ENCODE peak calls at places on chromosomes 1 and 21, in five cellular contexts. A is HL-60, S is GM23338, P is psoas muscle, R is upper lobe of right lung. L is an unnamed sample.

GRCh38 chr21:46393941-46394818 is 64.5 kb upstream of the DIP2A start:
- DNase-seq in A (no peak), S (no peak), P (peak; percentile 51), R (no peak), L (no peak)

GRCh38 chr21:34367320-34367935 is 3.6 kb downstream of the KCNE2 start:
- DNase-seq in A (no peak), S (peak; percentile 90), P (no peak), R (no peak), L (peak; percentile 50)

GRCh38 chr1:63545780-63546179 is 22.5 kb downstream of the EFCAB7 start:
- DNase-seq in A (no peak), S (no peak), P (no peak), R (no peak), L (no peak)

GRCh38 chr1:1782399-1783221 is 4.3 kb upstream of the NADK start:
- DNase-seq in A (no peak), S (peak; percentile 79), P (peak; percentile 79), R (peak; percentile 88), L (peak; percentile 85)

GRCh38 chr21:36753556-36753955 is 54.6 kb downstream of the SIM2 start:
- DNase-seq in A (no peak), S (no peak), P (no peak), R (no peak), L (no peak)

GRCh38 chr1:228765543-228765942 is 30.3 kb downstream of the RHOU start:
- DNase-seq in A (no peak), S (no peak), P (no peak), R (no peak), L (no peak)

GRCh38 chr1:168373869-168374268 is 93.2 kb downstream of the TBX19 start:
- DNase-seq in A (no peak), S (no peak), P (no peak), R (no peak), L (no peak)

GRCh38 chr1:202237052-202237451 is 43.5 kb downstream of the LGR6 start:
- DNase-seq in A (peak; percentile 14), S (peak; percentile 93), P (no peak), R (peak; percentile 65), L (peak; percentile 84)

GRCh38 chr1:53860967-53861411 is 22.9 kb upstream of the NDC1 start:
- DNase-seq in A (peak; percentile 41), S (peak; percentile 88), P (no peak), R (no peak), L (no peak)

GRCh38 chr21:30340714-30341573 is 3.5 kb upstream of the KRTAP27-1 start:
- DNase-seq in A (no peak), S (peak; percentile 71), P (no peak), R (no peak), L (no peak)

GRCh38 chr21:31609081-31609480 is 50.4 kb upstream of the SOD1 start:
- DNase-seq in A (no peak), S (peak; percentile 35), P (no peak), R (no peak), L (no peak)

GRCh38 chr21:33261635-33262034 is 4.5 kb upstream of the IL10RB start:
- DNase-seq in A (peak; percentile 64), S (no peak), P (no peak), R (peak; percentile 73), L (no peak)

GRCh38 chr1:15261155-15262002 is 14.4 kb downstream of the FHAD1 start:
- DNase-seq in A (peak; percentile 53), S (peak; percentile 20), P (no peak), R (peak; percentile 75), L (no peak)

GRCh38 chr1:97136971-97137370 is 415.4 kb downstream of the PTBP2 start:
- DNase-seq in A (no peak), S (no peak), P (no peak), R (no peak), L (no peak)

GRCh38 chr1:145990249-145991097 is 5.9 kb downstream of the TXNIP start:
- DNase-seq in A (no peak), S (peak; percentile 31), P (peak; percentile 81), R (peak; percentile 65), L (peak; percentile 70)
- H3K27ac ChIP-seq in A (no peak overlapping the region), S (peak overlapping the region; percentile 18), P (peak overlapping the region; percentile 98), R (peak overlapping the region; percentile 99), L (no peak overlapping the region)

GRCh38 chr1:213131851-213132655 is 81.0 kb downstream of the RPS6KC1 start:
- DNase-seq in A (no peak), S (no peak), P (no peak), R (no peak), L (no peak)
- TF ChIP-seq CTCF in A (no peak), S (peak; percentile 10), P (no peak), R (no peak), L (no peak)

GRCh38 chr1:157153743-157154142 is 15.5 kb upstream of the ETV3 start:
- DNase-seq in A (no peak), S (no peak), P (no peak), R (no peak), L (no peak)

GRCh38 chr1:157150631-157151030 is 12.4 kb upstream of the ETV3 start:
- DNase-seq in A (no peak), S (no peak), P (no peak), R (no peak), L (no peak)

GRCh38 chr1:157152510-157152909 is 14.3 kb upstream of the ETV3 start:
- DNase-seq in A (no peak), S (no peak), P (no peak), R (no peak), L (no peak)

GRCh38 chr1:157151068-157151467 is 12.9 kb upstream of the ETV3 start:
- DNase-seq in A (no peak), S (no peak), P (no peak), R (no peak), L (no peak)

DNA sequence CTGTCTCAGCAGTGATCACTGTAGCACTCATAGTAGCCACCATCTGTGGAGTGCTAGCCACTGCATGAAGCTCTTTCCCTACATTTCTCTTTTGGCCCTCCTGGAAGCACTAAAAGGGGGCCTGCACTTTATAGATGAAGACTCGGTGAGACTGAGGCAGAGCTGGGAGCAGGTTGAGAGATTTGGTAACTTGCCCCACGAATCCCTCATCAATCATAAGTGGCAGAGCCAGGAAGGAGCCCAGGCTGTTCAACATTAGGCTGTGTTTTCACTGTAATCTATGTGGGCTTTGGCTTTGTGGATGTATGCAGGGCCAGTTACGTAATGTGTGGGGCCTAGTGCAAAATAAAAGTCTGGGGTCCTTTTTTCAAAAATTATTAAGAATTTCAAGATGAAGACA is 13.3 kb upstream of the ETV3 start:
- DNase-seq in A (no peak), S (no peak), P (no peak), R (no peak), L (no peak)
- H3K4me3 ChIP-seq in A (no peak overlapping the region), S (no peak overlapping the region), P (no peak overlapping the region), R (no peak overlapping the region), L (no peak overlapping the region)

DNA sequence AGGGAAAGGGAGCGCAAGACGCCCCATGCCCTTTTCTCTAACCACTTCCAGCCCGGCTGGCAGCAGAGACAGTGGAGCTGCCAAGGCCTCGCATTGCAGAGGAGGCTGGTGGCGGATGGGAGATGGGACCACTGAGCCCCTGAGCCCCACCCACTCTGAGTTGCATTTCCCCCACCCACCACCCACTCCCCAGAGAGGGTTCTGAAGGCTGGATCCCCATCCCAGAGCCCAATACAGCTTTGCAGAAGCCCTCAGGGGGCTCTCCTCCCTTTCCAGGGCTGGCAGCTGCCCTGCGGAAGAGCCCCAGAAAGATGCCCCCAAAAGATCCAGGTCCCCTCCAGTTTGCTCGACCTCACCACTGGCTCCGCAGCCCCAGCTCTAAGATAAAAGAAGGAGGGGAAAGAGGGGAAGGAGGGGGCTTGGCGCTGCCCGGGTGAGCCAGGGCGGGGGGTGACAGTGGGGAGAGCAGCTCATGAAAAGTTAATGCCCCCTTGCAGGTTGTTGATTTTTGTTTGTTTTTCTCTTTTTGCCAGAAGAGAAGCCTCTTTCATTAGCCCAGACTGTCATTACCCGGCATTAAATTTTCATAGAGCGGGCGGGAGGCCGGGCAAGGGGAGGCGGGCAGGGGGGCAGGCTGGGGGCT is 38.4 kb upstream of the CASZ1 start:
- DNase-seq in A (no peak), S (no peak), P (no peak), R (peak; percentile 47), L (no peak)
- H3K27ac ChIP-seq in A (no peak overlapping the region), S (no peak overlapping the region), P (no peak overlapping the region), R (no peak overlapping the region), L (no peak overlapping the region)

GRCh38 chr1:223706077-223706988 is 6.0 kb upstream of the CAPN2 start:
- DNase-seq in A (no peak), S (no peak), P (no peak), R (no peak), L (no peak)

GRCh38 chr1:223708651-223709268 is 3.6 kb upstream of the CAPN2 start:
- DNase-seq in A (no peak), S (no peak), P (no peak), R (no peak), L (no peak)

GRCh38 chr1:223709598-223709997 is 2.7 kb upstream of the CAPN2 start:
- DNase-seq in A (no peak), S (no peak), P (no peak), R (no peak), L (no peak)

GRCh38 chr1:223707270-223708000 is 4.9 kb upstream of the CAPN2 start:
- DNase-seq in A (no peak), S (peak; percentile 35), P (peak; percentile 79), R (peak; percentile 76), L (peak; percentile 91)

DNA sequence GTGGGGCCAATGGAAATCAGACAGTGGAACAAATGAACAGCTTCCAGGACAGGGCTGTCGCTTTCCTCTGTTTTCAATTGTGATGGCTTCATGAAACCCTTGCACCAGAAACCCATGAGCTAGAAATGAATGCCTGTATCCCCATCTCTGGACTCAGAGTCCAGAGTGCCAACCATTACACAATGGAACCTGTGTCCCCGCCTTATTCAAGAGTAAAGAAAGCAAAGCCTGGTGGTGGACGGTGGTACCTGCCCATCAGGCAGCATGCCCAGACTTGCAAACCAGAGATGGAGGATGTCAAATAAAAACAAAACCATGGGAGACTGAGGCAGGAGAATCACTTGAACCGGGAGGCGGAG is 4.4 kb upstream of the CAPN2 start:
- DNase-seq in A (no peak), S (no peak), P (no peak), R (no peak), L (no peak)
- TF ChIP-seq CTCF in A (no peak), S (no peak), P (no peak), R (peak; percentile 25), L (no peak)

DNA sequence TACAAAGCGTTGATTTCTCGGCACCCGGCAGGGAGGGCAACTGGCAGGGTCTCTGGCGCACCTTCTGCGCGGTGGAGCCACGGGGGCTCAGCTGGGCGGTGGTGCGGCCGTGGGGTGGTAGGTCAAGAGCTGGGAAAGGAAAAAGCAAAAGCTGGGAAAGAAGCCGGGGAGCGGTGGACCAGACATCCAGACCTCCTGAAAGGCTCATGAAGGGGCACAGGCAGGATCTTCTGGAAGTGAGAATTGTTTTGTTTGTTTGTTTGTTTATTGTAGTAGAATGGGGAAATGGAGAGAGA is 7.2 kb upstream of the RNU1-1 start:
- DNase-seq in A (no peak), S (peak; percentile 28), P (no peak), R (no peak), L (no peak)
- H3K4me3 ChIP-seq in A (no peak overlapping the region), S (peak overlapping the region; percentile 92), P (no peak overlapping the region), R (no peak overlapping the region), L (no peak overlapping the region)

DNA sequence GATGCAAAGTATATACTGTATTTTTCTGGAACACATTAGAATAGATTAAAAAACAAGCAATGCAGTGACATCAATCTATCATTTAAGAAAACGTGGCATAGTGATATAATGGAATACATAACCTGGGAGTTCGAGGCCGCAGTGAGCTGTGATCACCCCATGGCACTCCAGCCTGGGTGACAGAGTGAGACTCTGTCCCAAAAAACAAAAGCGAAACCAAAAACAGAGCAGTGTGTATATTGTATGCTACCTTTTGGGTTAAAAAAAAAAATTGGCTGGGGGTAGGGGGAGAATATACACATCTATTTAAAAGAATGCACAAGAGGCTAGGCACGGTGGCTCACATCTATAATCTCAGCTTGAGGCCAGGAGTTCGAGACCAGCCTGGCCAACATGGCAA is 13.5 kb downstream of the SLC2A1 start:
- DNase-seq in A (no peak), S (no peak), P (no peak), R (no peak), L (no peak)
- H3K27ac ChIP-seq in A (peak overlapping the region; percentile 59), S (no peak overlapping the region), P (no peak overlapping the region), R (peak overlapping the region; percentile 19), L (no peak overlapping the region)

GRCh38 chr1:227742738-227743715 is 7.8 kb downstream of the SNAP47 start:
- DNase-seq in A (no peak), S (peak; percentile 42), P (no peak), R (no peak), L (no peak)
- TF ChIP-seq CTCF in A (no peak), S (peak; percentile 32), P (no peak), R (no peak), L (no peak)